ENCODE peak calls at places on chromosomes 16 and 17, in eight cellular contexts. P is stimulated activated CD8-positive, alpha-beta memory T cell treated with anti-CD3 and anti-CD28 coated beads, Interleukin-4, amount 100 ng/mL, for 1 hour; I is OCI-M1; S is ureter; V is stimulated activated CD4-positive, alpha-beta T cell treated with anti-CD3 and anti-CD28 coated beads, Interleukin-1b, Interleukin-23, amount 100 ng/mL, for 24 hours; K is NCI-H748 treated with DMSO at 0.1 percent for 48 hours; D is tibial artery; A is epithelial cell of esophagus. O is an unnamed sample.

GRCh38 chr17:40194821-40195220 is 17.6 kb downstream of the RAPGEFL1 start:
- DNase-seq in K (no peak), V (no peak), I (no peak), S (no peak), P (no peak), A (no peak), D (no peak), O (no peak)

GRCh38 chr17:61416540-61417363 is 17.1 kb downstream of the TBX2 start:
- DNase-seq in V (no peak), A (peak; percentile 53), I (peak; percentile 86), S (peak; percentile 91), D (peak; percentile 86), P (no peak), K (peak; percentile 57), O (peak; percentile 11)

GRCh38 chr17:38509772-38510423 is 81.6 kb downstream of the ARHGAP23 start:
- DNase-seq in P (no peak), K (no peak), V (no peak), A (no peak), D (no peak), S (no peak), I (no peak), O (no peak)

GRCh38 chr17:4584835-4585187 is 482 bp downstream of the SMTNL2 start:
- DNase-seq in V (no peak), S (no peak), I (no peak), A (no peak), D (no peak), K (no peak), P (no peak), O (no peak)

GRCh38 chr17:42282478-42283080 is 5.7 kb upstream of the STAT5A start:
- DNase-seq in K (no peak), V (no peak), P (no peak), D (no peak), I (no peak), S (peak; percentile 19), A (no peak), O (no peak)

GRCh38 chr16:4505356-4506153 is 29.4 kb downstream of the HMOX2 start:
- DNase-seq in P (peak; percentile 61), A (peak; percentile 57), S (no peak), V (peak; percentile 23), K (no peak), I (no peak), D (no peak), O (no peak)

GRCh38 chr17:61399131-61400057 is at the start of gene TBX2:
- DNase-seq in I (no peak), D (peak; percentile 87), K (no peak), V (no peak), A (peak; percentile 37), P (no peak), S (peak; percentile 95), O (no peak)

GRCh38 chr17:7216242-7217112 is 3.2 kb downstream of the DLG4 start:
- DNase-seq in V (no peak), D (no peak), S (no peak), I (peak; percentile 25), P (no peak), A (no peak), K (no peak), O (no peak)

GRCh38 chr17:59492091-59492451 is 73.3 kb upstream of the DHX40 start:
- DNase-seq in S (peak; percentile 36), P (no peak), V (no peak), K (no peak), A (peak; percentile 7), D (no peak), I (no peak), O (no peak)

GRCh38 chr16:83901101-83901500 is 2.2 kb downstream of the MLYCD start:
- DNase-seq in I (no peak), S (no peak), V (no peak), K (no peak), A (peak; percentile 29), P (no peak), D (no peak), O (no peak)

GRCh38 chr16:30473231-30474061 is 904 bp downstream of the ITGAL start:
- DNase-seq in I (no peak), S (no peak), D (no peak), P (no peak), A (no peak), V (peak; percentile 53), K (no peak), O (no peak)

GRCh38 chr16:30951785-30952184 is 2.9 kb downstream of the ORAI3 start:
- DNase-seq in P (no peak), I (no peak), V (no peak), S (peak; percentile 83), K (no peak), A (no peak), D (peak; percentile 89), O (no peak)

GRCh38 chr17:57954421-57955182 is 610 bp downstream of the CUEDC1 start:
- DNase-seq in V (no peak), I (no peak), S (peak; percentile 79), K (peak; percentile 31), A (peak; percentile 32), P (no peak), D (peak; percentile 82), O (no peak)

GRCh38 chr16:47970291-47970931 is 185.4 kb downstream of the ABCC12 start:
- DNase-seq in I (peak; percentile 27), S (no peak), K (no peak), A (peak; percentile 75), V (no peak), P (no peak), D (no peak), O (no peak)

GRCh38 chr17:74633261-74633783 is 9.8 kb upstream of the CD300E start:
- DNase-seq in A (no peak), S (no peak), P (no peak), K (no peak), D (no peak), I (no peak), V (no peak), O (no peak)

GRCh38 chr17:50396261-50397110 is 837 bp downstream of the LRRC59 start:
- DNase-seq in A (peak; percentile 82), D (no peak), K (no peak), V (no peak), P (no peak), I (peak; percentile 53), S (peak; percentile 56), O (no peak)

GRCh38 chr17:80106751-80107150 is 5.4 kb downstream of the GAA start:
- DNase-seq in V (no peak), S (no peak), D (no peak), A (no peak), P (no peak), K (no peak), I (no peak), O (no peak)

GRCh38 chr17:31433091-31433790 is 41.8 kb downstream of the RAB11FIP4 start:
- DNase-seq in D (no peak), S (no peak), A (no peak), P (peak; percentile 16), V (no peak), I (peak; percentile 29), K (no peak), O (no peak)

GRCh38 chr17:72661093-72661944 is 431.2 kb downstream of the SLC39A11 start:
- DNase-seq in A (peak; percentile 99), S (peak; percentile 64), D (no peak), I (no peak), P (no peak), V (no peak), K (peak; percentile 24), O (no peak)

GRCh38 chr16:56111100-56111499 is 80.2 kb upstream of the GNAO1 start:
- DNase-seq in S (no peak), I (peak; percentile 29), P (no peak), D (no peak), V (no peak), K (no peak), A (no peak), O (no peak)

GRCh38 chr16:84875846-84876245 is 56.1 kb downstream of the CRISPLD2 start:
- DNase-seq in P (no peak), S (no peak), A (no peak), I (no peak), D (no peak), K (no peak), V (no peak), O (no peak)

GRCh38 chr16:2663553-2664521 is 18.5 kb upstream of the KCTD5 start:
- DNase-seq in S (no peak), I (peak; percentile 69), V (no peak), D (no peak), A (peak; percentile 92), P (no peak), K (no peak), O (no peak)

GRCh38 chr17:39155654-39156053 is 4.2 kb upstream of the PLXDC1 start:
- DNase-seq in D (no peak), P (no peak), K (no peak), A (no peak), S (no peak), V (no peak), I (no peak), O (no peak)

GRCh38 chr17:57275365-57275764 is 19.0 kb downstream of the MSI2 start:
- DNase-seq in P (no peak), S (no peak), A (no peak), V (no peak), D (no peak), I (no peak), K (no peak), O (no peak)

GRCh38 chr16:86905302-86905701 is 327.0 kb downstream of the FOXL1 start:
- DNase-seq in K (no peak), A (no peak), D (peak; percentile 74), P (no peak), V (no peak), S (no peak), I (no peak), O (no peak)

GRCh38 chr17:16473286-16474011 is 18.5 kb downstream of the LRRC75A start:
- DNase-seq in P (no peak), I (no peak), V (no peak), A (no peak), S (no peak), D (no peak), K (no peak), O (no peak)

GRCh38 chr16:8376430-8376829 is 213.9 kb downstream of the TMEM114 start:
- DNase-seq in A (no peak), I (no peak), D (no peak), S (no peak), K (no peak), V (no peak), P (no peak), O (no peak)